ENCODE peak calls at places on chromosomes 3 and 15, in nine cellular contexts. One of them, this sample, is unnamed.
A peak's percentile ranks its signal among the peaks of the same experiment; 100 is the strongest.

GRCh38 chr3:100402150-100402706 is 889 bp downstream of the LNP1 start:
- DNase-seq in sciatic nerve: no peak
- DNase-seq in HTR-8/SVneo: no peak
- DNase-seq in astrocyte of the cerebellum: no peak
- DNase-seq in stimulated activated CD4-positive, alpha-beta T cell treated with anti-CD3 and anti-CD28 coated beads, Interleukin-1b, Interleukin-23, amount 100 ng/mL, for 24 hours: no peak
- DNase-seq in activated CD8-positive, alpha-beta memory T cell treated with anti-CD3 and anti-CD28 coated beads for 24 hours: no peak
- DNase-seq in fibroblast of the aortic adventitia: peak; percentile 66
- DNase-seq in HS-5: no peak
- DNase-seq in D341Med: peak; percentile 57
- DNase-seq in this sample: no peak

GRCh38 chr3:113275876-113276580 is 64.7 kb downstream of the BOC start:
- DNase-seq in sciatic nerve: no peak
- DNase-seq in HTR-8/SVneo: no peak
- DNase-seq in astrocyte of the cerebellum: peak; percentile 58
- DNase-seq in stimulated activated CD4-positive, alpha-beta T cell treated with anti-CD3 and anti-CD28 coated beads, Interleukin-1b, Interleukin-23, amount 100 ng/mL, for 24 hours: no peak
- DNase-seq in activated CD8-positive, alpha-beta memory T cell treated with anti-CD3 and anti-CD28 coated beads for 24 hours: peak; percentile 40
- DNase-seq in fibroblast of the aortic adventitia: peak; percentile 88
- DNase-seq in HS-5: peak; percentile 42
- DNase-seq in D341Med: no peak
- DNase-seq in this sample: no peak

GRCh38 chr15:50084932-50085331 is 34.1 kb downstream of the ATP8B4 start:
- DNase-seq in sciatic nerve: no peak
- DNase-seq in HTR-8/SVneo: no peak
- DNase-seq in astrocyte of the cerebellum: no peak
- DNase-seq in stimulated activated CD4-positive, alpha-beta T cell treated with anti-CD3 and anti-CD28 coated beads, Interleukin-1b, Interleukin-23, amount 100 ng/mL, for 24 hours: no peak
- DNase-seq in activated CD8-positive, alpha-beta memory T cell treated with anti-CD3 and anti-CD28 coated beads for 24 hours: no peak
- DNase-seq in fibroblast of the aortic adventitia: no peak
- DNase-seq in HS-5: no peak
- DNase-seq in D341Med: no peak
- DNase-seq in this sample: no peak

GRCh38 chr3:62096521-62096920 is 276.8 kb downstream of the FEZF2 start:
- DNase-seq in sciatic nerve: no peak
- DNase-seq in HTR-8/SVneo: no peak
- DNase-seq in astrocyte of the cerebellum: no peak
- DNase-seq in stimulated activated CD4-positive, alpha-beta T cell treated with anti-CD3 and anti-CD28 coated beads, Interleukin-1b, Interleukin-23, amount 100 ng/mL, for 24 hours: no peak
- DNase-seq in activated CD8-positive, alpha-beta memory T cell treated with anti-CD3 and anti-CD28 coated beads for 24 hours: no peak
- DNase-seq in fibroblast of the aortic adventitia: no peak
- DNase-seq in HS-5: no peak
- DNase-seq in D341Med: no peak
- DNase-seq in this sample: no peak

GRCh38 chr3:52072471-52072870 is 16.1 kb upstream of the DUSP7 start:
- DNase-seq in sciatic nerve: no peak
- DNase-seq in HTR-8/SVneo: no peak
- DNase-seq in astrocyte of the cerebellum: no peak
- DNase-seq in stimulated activated CD4-positive, alpha-beta T cell treated with anti-CD3 and anti-CD28 coated beads, Interleukin-1b, Interleukin-23, amount 100 ng/mL, for 24 hours: no peak
- DNase-seq in activated CD8-positive, alpha-beta memory T cell treated with anti-CD3 and anti-CD28 coated beads for 24 hours: no peak
- DNase-seq in fibroblast of the aortic adventitia: no peak
- DNase-seq in HS-5: no peak
- DNase-seq in D341Med: no peak
- DNase-seq in this sample: no peak

GRCh38 chr3:47004369-47005211 is 25.1 kb downstream of the NBEAL2 start:
- DNase-seq in sciatic nerve: peak; percentile 53
- DNase-seq in HTR-8/SVneo: no peak
- DNase-seq in astrocyte of the cerebellum: no peak
- DNase-seq in stimulated activated CD4-positive, alpha-beta T cell treated with anti-CD3 and anti-CD28 coated beads, Interleukin-1b, Interleukin-23, amount 100 ng/mL, for 24 hours: no peak
- DNase-seq in activated CD8-positive, alpha-beta memory T cell treated with anti-CD3 and anti-CD28 coated beads for 24 hours: no peak
- DNase-seq in fibroblast of the aortic adventitia: no peak
- DNase-seq in HS-5: no peak
- DNase-seq in D341Med: no peak
- DNase-seq in this sample: no peak

GRCh38 chr3:65342084-65342683 is 654.4 kb upstream of the ADAMTS9 start:
- DNase-seq in sciatic nerve: no peak
- DNase-seq in HTR-8/SVneo: peak; percentile 26
- DNase-seq in astrocyte of the cerebellum: no peak
- DNase-seq in stimulated activated CD4-positive, alpha-beta T cell treated with anti-CD3 and anti-CD28 coated beads, Interleukin-1b, Interleukin-23, amount 100 ng/mL, for 24 hours: peak; percentile 7
- DNase-seq in activated CD8-positive, alpha-beta memory T cell treated with anti-CD3 and anti-CD28 coated beads for 24 hours: no peak
- DNase-seq in fibroblast of the aortic adventitia: peak; percentile 45
- DNase-seq in HS-5: no peak
- DNase-seq in D341Med: peak; percentile 81
- DNase-seq in this sample: no peak

GRCh38 chr3:58164199-58164879 is 46.4 kb downstream of the DNASE1L3 start:
- DNase-seq in sciatic nerve: peak; percentile 83
- DNase-seq in HTR-8/SVneo: no peak
- DNase-seq in astrocyte of the cerebellum: peak; percentile 59
- DNase-seq in stimulated activated CD4-positive, alpha-beta T cell treated with anti-CD3 and anti-CD28 coated beads, Interleukin-1b, Interleukin-23, amount 100 ng/mL, for 24 hours: no peak
- DNase-seq in activated CD8-positive, alpha-beta memory T cell treated with anti-CD3 and anti-CD28 coated beads for 24 hours: no peak
- DNase-seq in fibroblast of the aortic adventitia: no peak
- DNase-seq in HS-5: no peak
- DNase-seq in D341Med: no peak
- DNase-seq in this sample: no peak

GRCh38 chr15:40843885-40844542 is at the start of gene SPINT1:
- DNase-seq in sciatic nerve: no peak
- DNase-seq in HTR-8/SVneo: no peak
- DNase-seq in astrocyte of the cerebellum: no peak
- DNase-seq in stimulated activated CD4-positive, alpha-beta T cell treated with anti-CD3 and anti-CD28 coated beads, Interleukin-1b, Interleukin-23, amount 100 ng/mL, for 24 hours: peak; percentile 82
- DNase-seq in activated CD8-positive, alpha-beta memory T cell treated with anti-CD3 and anti-CD28 coated beads for 24 hours: peak; percentile 85
- DNase-seq in fibroblast of the aortic adventitia: no peak
- DNase-seq in HS-5: no peak
- DNase-seq in D341Med: peak; percentile 58
- DNase-seq in this sample: no peak

GRCh38 chr3:190575441-190576190 is 61.7 kb downstream of the IL1RAP start:
- DNase-seq in sciatic nerve: no peak
- DNase-seq in HTR-8/SVneo: no peak
- DNase-seq in astrocyte of the cerebellum: no peak
- DNase-seq in stimulated activated CD4-positive, alpha-beta T cell treated with anti-CD3 and anti-CD28 coated beads, Interleukin-1b, Interleukin-23, amount 100 ng/mL, for 24 hours: no peak
- DNase-seq in activated CD8-positive, alpha-beta memory T cell treated with anti-CD3 and anti-CD28 coated beads for 24 hours: no peak
- DNase-seq in fibroblast of the aortic adventitia: no peak
- DNase-seq in HS-5: no peak
- DNase-seq in D341Med: no peak
- DNase-seq in this sample: no peak

GRCh38 chr3:31014317-31015040 is 120.0 kb upstream of the GADL1 start:
- DNase-seq in sciatic nerve: no peak
- DNase-seq in HTR-8/SVneo: no peak
- DNase-seq in astrocyte of the cerebellum: no peak
- DNase-seq in stimulated activated CD4-positive, alpha-beta T cell treated with anti-CD3 and anti-CD28 coated beads, Interleukin-1b, Interleukin-23, amount 100 ng/mL, for 24 hours: no peak
- DNase-seq in activated CD8-positive, alpha-beta memory T cell treated with anti-CD3 and anti-CD28 coated beads for 24 hours: no peak
- DNase-seq in fibroblast of the aortic adventitia: peak; percentile 39
- DNase-seq in HS-5: peak; percentile 83
- DNase-seq in D341Med: no peak
- DNase-seq in this sample: no peak

GRCh38 chr3:37114251-37115145 is 59.9 kb downstream of the LRRFIP2 start:
- DNase-seq in sciatic nerve: no peak
- DNase-seq in HTR-8/SVneo: no peak
- DNase-seq in astrocyte of the cerebellum: peak; percentile 79
- DNase-seq in stimulated activated CD4-positive, alpha-beta T cell treated with anti-CD3 and anti-CD28 coated beads, Interleukin-1b, Interleukin-23, amount 100 ng/mL, for 24 hours: no peak
- DNase-seq in activated CD8-positive, alpha-beta memory T cell treated with anti-CD3 and anti-CD28 coated beads for 24 hours: no peak
- DNase-seq in fibroblast of the aortic adventitia: peak; percentile 93
- DNase-seq in HS-5: peak; percentile 84
- DNase-seq in D341Med: no peak
- DNase-seq in this sample: no peak

GRCh38 chr3:129439381-129439816 is 349 bp downstream of the MBD4 start:
- DNase-seq in sciatic nerve: peak; percentile 69
- DNase-seq in HTR-8/SVneo: peak; percentile 41
- DNase-seq in astrocyte of the cerebellum: no peak
- DNase-seq in stimulated activated CD4-positive, alpha-beta T cell treated with anti-CD3 and anti-CD28 coated beads, Interleukin-1b, Interleukin-23, amount 100 ng/mL, for 24 hours: peak; percentile 24
- DNase-seq in activated CD8-positive, alpha-beta memory T cell treated with anti-CD3 and anti-CD28 coated beads for 24 hours: no peak
- DNase-seq in fibroblast of the aortic adventitia: no peak
- DNase-seq in HS-5: no peak
- DNase-seq in D341Med: no peak
- DNase-seq in this sample: no peak

GRCh38 chr3:71600646-71601288 is 17.2 kb upstream of the FOXP1 start:
- DNase-seq in sciatic nerve: no peak
- DNase-seq in HTR-8/SVneo: no peak
- DNase-seq in astrocyte of the cerebellum: no peak
- DNase-seq in stimulated activated CD4-positive, alpha-beta T cell treated with anti-CD3 and anti-CD28 coated beads, Interleukin-1b, Interleukin-23, amount 100 ng/mL, for 24 hours: no peak
- DNase-seq in activated CD8-positive, alpha-beta memory T cell treated with anti-CD3 and anti-CD28 coated beads for 24 hours: no peak
- DNase-seq in fibroblast of the aortic adventitia: peak; percentile 16
- DNase-seq in HS-5: no peak
- DNase-seq in D341Med: no peak
- DNase-seq in this sample: no peak

GRCh38 chr15:77839431-77839830 is 206.7 kb upstream of the LINGO1 start:
- DNase-seq in sciatic nerve: no peak
- DNase-seq in HTR-8/SVneo: no peak
- DNase-seq in astrocyte of the cerebellum: no peak
- DNase-seq in stimulated activated CD4-positive, alpha-beta T cell treated with anti-CD3 and anti-CD28 coated beads, Interleukin-1b, Interleukin-23, amount 100 ng/mL, for 24 hours: no peak
- DNase-seq in activated CD8-positive, alpha-beta memory T cell treated with anti-CD3 and anti-CD28 coated beads for 24 hours: no peak
- DNase-seq in fibroblast of the aortic adventitia: no peak
- DNase-seq in HS-5: no peak
- DNase-seq in D341Med: no peak
- DNase-seq in this sample: no peak

GRCh38 chr3:64502284-64502683 is 185.5 kb downstream of the ADAMTS9 start:
- DNase-seq in sciatic nerve: no peak
- DNase-seq in HTR-8/SVneo: no peak
- DNase-seq in astrocyte of the cerebellum: peak; percentile 15
- DNase-seq in stimulated activated CD4-positive, alpha-beta T cell treated with anti-CD3 and anti-CD28 coated beads, Interleukin-1b, Interleukin-23, amount 100 ng/mL, for 24 hours: no peak
- DNase-seq in activated CD8-positive, alpha-beta memory T cell treated with anti-CD3 and anti-CD28 coated beads for 24 hours: no peak
- DNase-seq in fibroblast of the aortic adventitia: peak; percentile 26
- DNase-seq in HS-5: no peak
- DNase-seq in D341Med: no peak
- DNase-seq in this sample: no peak

GRCh38 chr3:51336261-51336660 is 48.8 kb upstream of the MANF start:
- DNase-seq in sciatic nerve: no peak
- DNase-seq in HTR-8/SVneo: no peak
- DNase-seq in astrocyte of the cerebellum: no peak
- DNase-seq in stimulated activated CD4-positive, alpha-beta T cell treated with anti-CD3 and anti-CD28 coated beads, Interleukin-1b, Interleukin-23, amount 100 ng/mL, for 24 hours: no peak
- DNase-seq in activated CD8-positive, alpha-beta memory T cell treated with anti-CD3 and anti-CD28 coated beads for 24 hours: peak; percentile 21
- DNase-seq in fibroblast of the aortic adventitia: no peak
- DNase-seq in HS-5: no peak
- DNase-seq in D341Med: no peak
- DNase-seq in this sample: no peak

GRCh38 chr3:50512131-50512530 is 8.7 kb upstream of the CACNA2D2 start:
- DNase-seq in sciatic nerve: no peak
- DNase-seq in HTR-8/SVneo: no peak
- DNase-seq in astrocyte of the cerebellum: no peak
- DNase-seq in stimulated activated CD4-positive, alpha-beta T cell treated with anti-CD3 and anti-CD28 coated beads, Interleukin-1b, Interleukin-23, amount 100 ng/mL, for 24 hours: no peak
- DNase-seq in activated CD8-positive, alpha-beta memory T cell treated with anti-CD3 and anti-CD28 coated beads for 24 hours: no peak
- DNase-seq in fibroblast of the aortic adventitia: no peak
- DNase-seq in HS-5: no peak
- DNase-seq in D341Med: peak; percentile 51
- DNase-seq in this sample: no peak

GRCh38 chr15:79185199-79185598 is 94.6 kb upstream of the RASGRF1 start:
- DNase-seq in sciatic nerve: no peak
- DNase-seq in HTR-8/SVneo: no peak
- DNase-seq in astrocyte of the cerebellum: no peak
- DNase-seq in stimulated activated CD4-positive, alpha-beta T cell treated with anti-CD3 and anti-CD28 coated beads, Interleukin-1b, Interleukin-23, amount 100 ng/mL, for 24 hours: peak; percentile 14
- DNase-seq in activated CD8-positive, alpha-beta memory T cell treated with anti-CD3 and anti-CD28 coated beads for 24 hours: no peak
- DNase-seq in fibroblast of the aortic adventitia: no peak
- DNase-seq in HS-5: no peak
- DNase-seq in D341Med: peak; percentile 63
- DNase-seq in this sample: no peak

GRCh38 chr15:50046868-50047267 is 72.2 kb downstream of the ATP8B4 start:
- DNase-seq in sciatic nerve: no peak
- DNase-seq in HTR-8/SVneo: no peak
- DNase-seq in astrocyte of the cerebellum: no peak
- DNase-seq in stimulated activated CD4-positive, alpha-beta T cell treated with anti-CD3 and anti-CD28 coated beads, Interleukin-1b, Interleukin-23, amount 100 ng/mL, for 24 hours: no peak
- DNase-seq in activated CD8-positive, alpha-beta memory T cell treated with anti-CD3 and anti-CD28 coated beads for 24 hours: no peak
- DNase-seq in fibroblast of the aortic adventitia: peak; percentile 59
- DNase-seq in HS-5: no peak
- DNase-seq in D341Med: no peak
- DNase-seq in this sample: no peak

GRCh38 chr3:83769791-83770663 is 1188.8 kb upstream of the CADM2 start:
- DNase-seq in sciatic nerve: no peak
- DNase-seq in HTR-8/SVneo: no peak
- DNase-seq in astrocyte of the cerebellum: no peak
- DNase-seq in stimulated activated CD4-positive, alpha-beta T cell treated with anti-CD3 and anti-CD28 coated beads, Interleukin-1b, Interleukin-23, amount 100 ng/mL, for 24 hours: no peak
- DNase-seq in activated CD8-positive, alpha-beta memory T cell treated with anti-CD3 and anti-CD28 coated beads for 24 hours: no peak
- DNase-seq in fibroblast of the aortic adventitia: no peak
- DNase-seq in HS-5: no peak
- DNase-seq in D341Med: no peak
- DNase-seq in this sample: no peak

GRCh38 chr3:151912041-151912440 is 38.6 kb downstream of the SUCNR1 start:
- DNase-seq in sciatic nerve: no peak
- DNase-seq in HTR-8/SVneo: no peak
- DNase-seq in astrocyte of the cerebellum: no peak
- DNase-seq in stimulated activated CD4-positive, alpha-beta T cell treated with anti-CD3 and anti-CD28 coated beads, Interleukin-1b, Interleukin-23, amount 100 ng/mL, for 24 hours: no peak
- DNase-seq in activated CD8-positive, alpha-beta memory T cell treated with anti-CD3 and anti-CD28 coated beads for 24 hours: no peak
- DNase-seq in fibroblast of the aortic adventitia: peak; percentile 85
- DNase-seq in HS-5: no peak
- DNase-seq in D341Med: no peak
- DNase-seq in this sample: no peak

GRCh38 chr3:97967966-97968365 is 4.3 kb downstream of the RIOX2 start:
- DNase-seq in sciatic nerve: no peak
- DNase-seq in HTR-8/SVneo: no peak
- DNase-seq in astrocyte of the cerebellum: no peak
- DNase-seq in stimulated activated CD4-positive, alpha-beta T cell treated with anti-CD3 and anti-CD28 coated beads, Interleukin-1b, Interleukin-23, amount 100 ng/mL, for 24 hours: no peak
- DNase-seq in activated CD8-positive, alpha-beta memory T cell treated with anti-CD3 and anti-CD28 coated beads for 24 hours: no peak
- DNase-seq in fibroblast of the aortic adventitia: no peak
- DNase-seq in HS-5: no peak
- DNase-seq in D341Med: no peak
- DNase-seq in this sample: no peak

GRCh38 chr3:64450396-64450956 is 225.2 kb upstream of the PRICKLE2 start:
- DNase-seq in sciatic nerve: no peak
- DNase-seq in HTR-8/SVneo: no peak
- DNase-seq in astrocyte of the cerebellum: no peak
- DNase-seq in stimulated activated CD4-positive, alpha-beta T cell treated with anti-CD3 and anti-CD28 coated beads, Interleukin-1b, Interleukin-23, amount 100 ng/mL, for 24 hours: no peak
- DNase-seq in activated CD8-positive, alpha-beta memory T cell treated with anti-CD3 and anti-CD28 coated beads for 24 hours: no peak
- DNase-seq in fibroblast of the aortic adventitia: no peak
- DNase-seq in HS-5: no peak
- DNase-seq in D341Med: no peak
- DNase-seq in this sample: no peak

GRCh38 chr3:4972652-4973643 is 6.3 kb upstream of the BHLHE40 start:
- DNase-seq in sciatic nerve: no peak
- DNase-seq in HTR-8/SVneo: no peak
- DNase-seq in astrocyte of the cerebellum: no peak
- DNase-seq in stimulated activated CD4-positive, alpha-beta T cell treated with anti-CD3 and anti-CD28 coated beads, Interleukin-1b, Interleukin-23, amount 100 ng/mL, for 24 hours: no peak
- DNase-seq in activated CD8-positive, alpha-beta memory T cell treated with anti-CD3 and anti-CD28 coated beads for 24 hours: no peak
- DNase-seq in fibroblast of the aortic adventitia: peak; percentile 32
- DNase-seq in HS-5: no peak
- DNase-seq in D341Med: no peak
- DNase-seq in this sample: no peak